ENCODE peak calls at places on chromosomes 3 and 15, in four cellular contexts. L is T-helper 9 cell, I is Calu3, R is Right ventricle myocardium superior. B is an unnamed sample.

GRCh38 chr3:42152193-42152592 is 61.0 kb downstream of the TRAK1 start:
- DNase-seq in L (no peak), I (no peak), R (no peak), B (no peak)

GRCh38 chr15:42385206-42385979 is 26.1 kb downstream of the CAPN3 start:
- DNase-seq in L (no peak), I (peak), R (no peak), B (peak)

GRCh38 chr3:175383366-175383765 is 524.2 kb downstream of the NAALADL2 start:
- DNase-seq in L (no peak), I (no peak), R (no peak), B (no peak)

GRCh38 chr3:136209921-136210320 is 13.8 kb upstream of the MSL2 start:
- DNase-seq in L (no peak), I (no peak), R (no peak), B (no peak)

GRCh38 chr15:27601239-27601942 is 497.7 kb downstream of the OCA2 start:
- DNase-seq in L (no peak), I (no peak), R (no peak), B (peak)

GRCh38 chr3:45078910-45079522 is 52.9 kb downstream of the CLEC3B start:
- DNase-seq in L (no peak), I (no peak), R (no peak), B (peak)

GRCh38 chr3:73086071-73086494 is 24.6 kb downstream of the EBLN2 start:
- DNase-seq in L (peak), I (peak), R (peak), B (peak)

GRCh38 chr15:57153140-57153539 is 223.2 kb upstream of the CGNL1 start:
- DNase-seq in L (no peak), I (no peak), R (no peak), B (no peak)

GRCh38 chr15:45023659-45024320 is 795 bp downstream of the SORD start:
- DNase-seq in L (no peak), I (no peak), R (no peak), B (no peak)

GRCh38 chr3:28290863-28291300 is 49.5 kb downstream of the CMC1 start:
- DNase-seq in L (no peak), I (no peak), R (no peak), B (no peak)

GRCh38 chr3:40616420-40616819 is 91.7 kb downstream of the ZNF621 start:
- DNase-seq in L (no peak), I (no peak), R (no peak), B (peak)

GRCh38 chr3:124688580-124689454 is 41.4 kb upstream of the UMPS start:
- DNase-seq in L (peak), I (peak), R (peak), B (peak)

GRCh38 chr15:79065744-79066376 is 24.7 kb downstream of the RASGRF1 start:
- DNase-seq in L (no peak), I (no peak), R (no peak), B (no peak)

GRCh38 chr3:193556841-193557240 is 2.1 kb upstream of the ATP13A4 start:
- DNase-seq in L (no peak), I (peak), R (no peak), B (no peak)

GRCh38 chr15:67979281-67979680 is 74.8 kb upstream of the PIAS1 start:
- DNase-seq in L (no peak), I (no peak), R (no peak), B (no peak)

GRCh38 chr3:58287354-58287753 is 18.7 kb upstream of the RPP14 start:
- DNase-seq in L (no peak), I (no peak), R (no peak), B (no peak)

B was measured in T47D.